ENCODE peak calls at places on chromosome 5, in six cellular contexts. One of them, this sample, is unnamed.

GRCh38 chr5:128842241-128842640 is 123.0 kb upstream of the SLC27A6 start:
- DNase-seq in WTC11: no peak
- DNase-seq in activated T-helper 1 cell treated with Interleukin-2 at 50 U/mL for 16 hours: no peak
- DNase-seq in cardiac muscle cell: peak
- DNase-seq in LHCN-M2: no peak
- DNase-seq in left colon: no peak
- DNase-seq in this sample: no peak

GRCh38 chr5:74225587-74225986 is 414.9 kb downstream of the ENC1 start:
- DNase-seq in activated T-helper 1 cell treated with Interleukin-2 at 50 U/mL for 16 hours: no peak
- DNase-seq in WTC11: no peak
- DNase-seq in left colon: no peak
- DNase-seq in cardiac muscle cell: no peak
- DNase-seq in LHCN-M2: no peak
- DNase-seq in this sample: no peak

GRCh38 chr5:90297045-90297764 is 112.4 kb downstream of the CETN3 start:
- DNase-seq in activated T-helper 1 cell treated with Interleukin-2 at 50 U/mL for 16 hours: no peak
- DNase-seq in cardiac muscle cell: no peak
- DNase-seq in left colon: no peak
- DNase-seq in LHCN-M2: no peak
- DNase-seq in WTC11: no peak
- DNase-seq in this sample: no peak

GRCh38 chr5:125408582-125409069 is 662.2 kb upstream of the ZNF608 start:
- DNase-seq in activated T-helper 1 cell treated with Interleukin-2 at 50 U/mL for 16 hours: no peak
- DNase-seq in cardiac muscle cell: peak
- DNase-seq in WTC11: no peak
- DNase-seq in LHCN-M2: peak
- DNase-seq in left colon: peak
- DNase-seq in this sample: no peak

GRCh38 chr5:111017731-111018130 is 53.8 kb upstream of the TSLP start:
- DNase-seq in left colon: no peak
- DNase-seq in WTC11: no peak
- DNase-seq in LHCN-M2: peak
- DNase-seq in cardiac muscle cell: no peak
- DNase-seq in activated T-helper 1 cell treated with Interleukin-2 at 50 U/mL for 16 hours: no peak
- DNase-seq in this sample: no peak

GRCh38 chr5:57824047-57824446 is 341.4 kb upstream of the ACTBL2 start:
- DNase-seq in WTC11: no peak
- DNase-seq in cardiac muscle cell: no peak
- DNase-seq in activated T-helper 1 cell treated with Interleukin-2 at 50 U/mL for 16 hours: no peak
- DNase-seq in left colon: no peak
- DNase-seq in LHCN-M2: peak
- DNase-seq in this sample: no peak

GRCh38 chr5:160054047-160054446 is 45.1 kb downstream of the TTC1 start:
- DNase-seq in activated T-helper 1 cell treated with Interleukin-2 at 50 U/mL for 16 hours: no peak
- DNase-seq in cardiac muscle cell: no peak
- DNase-seq in LHCN-M2: peak
- DNase-seq in WTC11: no peak
- DNase-seq in left colon: no peak
- DNase-seq in this sample: no peak

GRCh38 chr5:88236866-88237642 is 31.6 kb downstream of the TMEM161B start:
- DNase-seq in cardiac muscle cell: peak
- DNase-seq in LHCN-M2: peak
- DNase-seq in WTC11: no peak
- DNase-seq in left colon: no peak
- DNase-seq in activated T-helper 1 cell treated with Interleukin-2 at 50 U/mL for 16 hours: no peak
- DNase-seq in this sample: no peak

GRCh38 chr5:163951069-163951468 is 445.6 kb downstream of the MAT2B start:
- DNase-seq in WTC11: no peak
- DNase-seq in activated T-helper 1 cell treated with Interleukin-2 at 50 U/mL for 16 hours: no peak
- DNase-seq in left colon: no peak
- DNase-seq in LHCN-M2: no peak
- DNase-seq in cardiac muscle cell: peak
- DNase-seq in this sample: no peak

GRCh38 chr5:24832021-24832420 is 187.2 kb upstream of the CDH10 start:
- DNase-seq in left colon: no peak
- DNase-seq in cardiac muscle cell: no peak
- DNase-seq in activated T-helper 1 cell treated with Interleukin-2 at 50 U/mL for 16 hours: no peak
- DNase-seq in LHCN-M2: no peak
- DNase-seq in WTC11: no peak
- DNase-seq in this sample: no peak

GRCh38 chr5:38008198-38008597 is 168.4 kb upstream of the GDNF start:
- DNase-seq in LHCN-M2: no peak
- DNase-seq in activated T-helper 1 cell treated with Interleukin-2 at 50 U/mL for 16 hours: no peak
- DNase-seq in cardiac muscle cell: no peak
- DNase-seq in left colon: no peak
- DNase-seq in WTC11: no peak
- DNase-seq in this sample: peak

This sample was measured in NCI-H187.